ENCODE peak calls at places on chromosomes 5 and 9, in five cellular contexts. One of them, this sample, is unnamed.

GRCh38 chr5:67315082-67315801 is 118.6 kb upstream of the CD180 start:
- DNase-seq in left ventricle myocardium inferior: no peak
- DNase-seq in neural progenitor cell: peak; percentile 59
- DNase-seq in heart right ventricle: no peak
- DNase-seq in GM23338: no peak
- DNase-seq in this sample: no peak

GRCh38 chr5:95803271-95804148 is 19.0 kb downstream of the GLRX start:
- DNase-seq in left ventricle myocardium inferior: no peak
- DNase-seq in neural progenitor cell: no peak
- DNase-seq in heart right ventricle: no peak
- DNase-seq in GM23338: no peak
- DNase-seq in this sample: no peak

GRCh38 chr5:74622122-74622521 is 18.4 kb downstream of the ENC1 start:
- DNase-seq in left ventricle myocardium inferior: no peak
- DNase-seq in neural progenitor cell: no peak
- DNase-seq in heart right ventricle: no peak
- DNase-seq in GM23338: no peak
- DNase-seq in this sample: no peak

GRCh38 chr5:96350678-96351077 is 82.4 kb downstream of the PCSK1 start:
- DNase-seq in left ventricle myocardium inferior: no peak
- DNase-seq in neural progenitor cell: no peak
- DNase-seq in heart right ventricle: no peak
- DNase-seq in GM23338: no peak
- DNase-seq in this sample: no peak

GRCh38 chr9:444528-444927 is 229.9 kb downstream of the DOCK8 start:
- DNase-seq in left ventricle myocardium inferior: no peak
- DNase-seq in neural progenitor cell: peak; percentile 20
- DNase-seq in heart right ventricle: no peak
- DNase-seq in GM23338: peak; percentile 60
- DNase-seq in this sample: no peak

GRCh38 chr9:111597852-111598729 is 1.4 kb downstream of the PTGR1 start:
- DNase-seq in left ventricle myocardium inferior: peak; percentile 67
- DNase-seq in neural progenitor cell: peak; percentile 80
- DNase-seq in heart right ventricle: peak; percentile 64
- DNase-seq in GM23338: peak; percentile 91
- DNase-seq in this sample: peak; percentile 70

GRCh38 chr5:53069626-53070025 is 39.9 kb downstream of the MOCS2 start:
- DNase-seq in left ventricle myocardium inferior: no peak
- DNase-seq in neural progenitor cell: no peak
- DNase-seq in heart right ventricle: no peak
- DNase-seq in GM23338: no peak
- DNase-seq in this sample: no peak

GRCh38 chr5:138752341-138752950 is 779 bp upstream of the CTNNA1 start:
- DNase-seq in left ventricle myocardium inferior: peak; percentile 20
- DNase-seq in neural progenitor cell: peak; percentile 69
- DNase-seq in heart right ventricle: no peak
- DNase-seq in GM23338: peak; percentile 72
- DNase-seq in this sample: peak; percentile 63

GRCh38 chr9:109925810-109926209 is 145.8 kb downstream of the PALM2AKAP2 start:
- DNase-seq in left ventricle myocardium inferior: no peak
- DNase-seq in neural progenitor cell: no peak
- DNase-seq in heart right ventricle: no peak
- DNase-seq in GM23338: no peak
- DNase-seq in this sample: no peak

GRCh38 chr9:109935406-109936087 is 155.5 kb downstream of the PALM2AKAP2 start:
- DNase-seq in left ventricle myocardium inferior: no peak
- DNase-seq in neural progenitor cell: no peak
- DNase-seq in heart right ventricle: no peak
- DNase-seq in GM23338: no peak
- DNase-seq in this sample: no peak

GRCh38 chr9:109926321-109926959 is 146.4 kb downstream of the PALM2AKAP2 start:
- DNase-seq in left ventricle myocardium inferior: no peak
- DNase-seq in neural progenitor cell: no peak
- DNase-seq in heart right ventricle: no peak
- DNase-seq in GM23338: no peak
- DNase-seq in this sample: no peak

GRCh38 chr9:109934499-109935214 is 154.7 kb downstream of the PALM2AKAP2 start:
- DNase-seq in left ventricle myocardium inferior: no peak
- DNase-seq in neural progenitor cell: no peak
- DNase-seq in heart right ventricle: no peak
- DNase-seq in GM23338: no peak
- DNase-seq in this sample: no peak

DNA sequence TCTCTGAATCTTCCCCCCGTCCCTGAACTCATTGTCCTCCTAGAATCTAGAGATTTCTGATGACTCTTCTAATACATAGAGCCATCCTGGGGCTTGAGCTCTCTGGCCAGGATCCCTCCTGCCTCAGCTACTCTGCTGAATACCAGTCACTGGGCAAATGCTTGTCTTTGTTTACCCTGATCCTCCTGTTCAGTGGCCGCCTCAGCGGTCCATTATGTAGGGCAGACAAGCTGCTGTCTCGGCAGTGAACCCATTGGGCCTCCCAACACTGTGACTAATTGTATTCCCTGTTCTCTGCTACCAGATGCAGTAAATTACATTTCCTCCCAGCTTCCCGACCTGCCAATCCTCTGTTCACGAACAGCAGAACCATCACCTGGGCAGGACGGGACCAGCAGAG is 151.6 kb downstream of the PALM2AKAP2 start:
- DNase-seq in left ventricle myocardium inferior: no peak
- DNase-seq in neural progenitor cell: peak; percentile 66
- DNase-seq in heart right ventricle: no peak
- DNase-seq in GM23338: no peak
- DNase-seq in this sample: no peak
- H3K36me3 ChIP-seq in left ventricle myocardium inferior: peaks cover 20% of the 10 kb centered on the region
- H3K36me3 ChIP-seq in neural progenitor cell: no peaks in the 10 kb centered on the region
- H3K36me3 ChIP-seq in heart right ventricle: no peaks in the 10 kb centered on the region
- H3K36me3 ChIP-seq in GM23338: no peaks in the 10 kb centered on the region
- H3K36me3 ChIP-seq in this sample: no peaks in the 10 kb centered on the region

DNA sequence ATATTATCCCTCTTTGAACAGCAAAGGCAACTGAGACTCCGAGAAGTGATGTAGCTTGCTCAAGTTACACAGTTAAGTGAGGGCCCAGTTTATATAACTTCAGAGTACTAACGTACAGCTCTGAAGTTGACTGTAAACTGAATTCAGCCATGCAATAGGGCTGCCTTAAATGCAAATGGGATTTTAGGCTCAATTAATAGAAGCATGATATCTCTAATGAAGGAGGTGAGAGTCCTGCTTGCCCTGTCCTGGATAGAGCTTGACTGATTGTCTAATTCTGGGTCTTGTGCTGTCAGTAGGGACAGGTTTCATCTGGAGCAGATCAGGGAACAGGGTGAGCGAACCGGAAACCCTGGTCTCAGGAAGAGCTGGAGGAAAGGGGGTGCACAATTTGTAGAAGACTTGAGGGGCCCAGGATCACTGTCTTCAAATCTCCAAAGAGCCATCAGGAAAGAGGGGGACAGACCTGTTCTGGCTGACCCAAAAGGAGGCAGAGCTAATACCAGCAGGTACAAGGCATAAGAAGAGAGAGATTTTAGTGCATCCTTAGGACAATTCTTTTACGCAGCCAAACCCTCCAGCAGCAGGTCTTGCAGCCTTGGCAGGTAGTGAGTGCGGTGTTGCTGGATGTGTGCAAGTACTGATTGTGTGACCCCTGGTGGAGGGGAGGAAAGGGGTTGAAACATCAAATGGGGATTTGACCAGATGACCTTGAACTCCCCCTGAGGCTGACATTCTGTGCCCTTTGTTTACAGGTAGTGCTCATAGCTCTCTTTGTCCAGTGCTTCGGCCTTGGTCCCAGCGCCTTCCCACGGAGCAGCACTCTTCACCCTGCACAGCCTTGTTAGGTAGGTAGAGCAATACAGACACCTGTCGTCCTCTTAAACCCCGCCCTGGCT is 13.0 kb downstream of the GSN start:
- DNase-seq in left ventricle myocardium inferior: no peak
- DNase-seq in neural progenitor cell: no peak
- DNase-seq in heart right ventricle: no peak
- DNase-seq in GM23338: no peak
- DNase-seq in this sample: no peak
- H3K27me3 ChIP-seq in left ventricle myocardium inferior: no peaks in the 10 kb centered on the region
- H3K27me3 ChIP-seq in neural progenitor cell: peaks cover 59% of the 10 kb centered on the region
- H3K27me3 ChIP-seq in heart right ventricle: no peaks in the 10 kb centered on the region
- H3K27me3 ChIP-seq in GM23338: peaks cover 71% of the 10 kb centered on the region
- H3K27me3 ChIP-seq in this sample: no peaks in the 10 kb centered on the region

GRCh38 chr5:102089883-102090282 is 206.2 kb downstream of the SLCO4C1 start:
- DNase-seq in left ventricle myocardium inferior: no peak
- DNase-seq in neural progenitor cell: peak; percentile 57
- DNase-seq in heart right ventricle: no peak
- DNase-seq in GM23338: peak; percentile 29
- DNase-seq in this sample: no peak

GRCh38 chr5:102090770-102091169 is 205.3 kb downstream of the SLCO4C1 start:
- DNase-seq in left ventricle myocardium inferior: no peak
- DNase-seq in neural progenitor cell: peak; percentile 80
- DNase-seq in heart right ventricle: no peak
- DNase-seq in GM23338: peak; percentile 64
- DNase-seq in this sample: peak; percentile 71
- TF ChIP-seq CTCF in left ventricle myocardium inferior: no peak
- TF ChIP-seq CTCF in neural progenitor cell: peak; percentile 73
- TF ChIP-seq CTCF in heart right ventricle: no peak
- TF ChIP-seq CTCF in GM23338: peak; percentile 70
- TF ChIP-seq CTCF in this sample: peak; percentile 82

DNA sequence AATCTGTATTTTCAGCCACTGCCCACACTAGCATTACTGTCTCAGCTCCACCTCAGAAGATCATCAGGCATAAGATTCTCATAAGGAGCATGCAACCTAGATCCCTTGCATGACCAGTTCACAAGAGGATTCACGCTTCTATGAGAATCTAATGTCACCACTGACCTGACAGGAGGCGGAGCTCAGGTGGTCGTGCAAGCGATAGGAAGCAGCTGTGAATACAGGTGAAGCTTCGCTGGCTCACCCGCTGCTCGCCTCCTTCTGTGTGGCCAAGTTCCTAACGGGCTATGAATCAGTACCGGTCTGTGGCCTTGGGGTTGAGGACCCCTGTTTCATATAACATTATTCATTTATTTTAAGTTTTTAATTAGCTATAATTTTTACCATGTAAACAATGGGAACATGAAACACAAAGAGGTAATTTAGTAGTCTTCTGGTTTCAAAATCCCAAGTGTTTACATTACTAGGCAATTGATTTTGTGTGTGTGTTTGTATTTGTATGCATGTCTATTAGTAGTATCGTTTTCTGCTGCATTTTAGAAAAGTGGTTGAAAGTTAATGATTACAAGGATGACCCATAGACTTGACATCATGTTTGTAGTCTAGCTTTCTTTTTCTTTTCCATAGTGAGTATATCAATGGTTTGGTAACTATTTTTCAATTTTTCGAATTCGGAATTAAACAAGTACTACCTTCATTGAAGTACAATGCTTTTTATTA is 159.4 kb downstream of the TENT4A start:
- DNase-seq in left ventricle myocardium inferior: no peak
- DNase-seq in neural progenitor cell: no peak
- DNase-seq in heart right ventricle: no peak
- DNase-seq in GM23338: peak; percentile 11
- DNase-seq in this sample: no peak
- H3K36me3 ChIP-seq in left ventricle myocardium inferior: no peaks in the 10 kb centered on the region
- H3K36me3 ChIP-seq in neural progenitor cell: no peaks in the 10 kb centered on the region
- H3K36me3 ChIP-seq in heart right ventricle: no peaks in the 10 kb centered on the region
- H3K36me3 ChIP-seq in GM23338: no peaks in the 10 kb centered on the region
- H3K36me3 ChIP-seq in this sample: no peaks in the 10 kb centered on the region

GRCh38 chr5:159106193-159106568 is 6.5 kb upstream of the EBF1 start:
- DNase-seq in left ventricle myocardium inferior: no peak
- DNase-seq in neural progenitor cell: peak; percentile 11
- DNase-seq in heart right ventricle: no peak
- DNase-seq in GM23338: no peak
- DNase-seq in this sample: no peak

GRCh38 chr5:159104759-159105317 is 5.1 kb upstream of the EBF1 start:
- DNase-seq in left ventricle myocardium inferior: no peak
- DNase-seq in neural progenitor cell: peak; percentile 27
- DNase-seq in heart right ventricle: no peak
- DNase-seq in GM23338: peak; percentile 24
- DNase-seq in this sample: no peak

GRCh38 chr5:159105318-159106053 is 5.8 kb upstream of the EBF1 start:
- DNase-seq in left ventricle myocardium inferior: no peak
- DNase-seq in neural progenitor cell: peak; percentile 64
- DNase-seq in heart right ventricle: no peak
- DNase-seq in GM23338: peak; percentile 68
- DNase-seq in this sample: no peak

GRCh38 chr5:159107308-159107707 is 7.6 kb upstream of the EBF1 start:
- DNase-seq in left ventricle myocardium inferior: no peak
- DNase-seq in neural progenitor cell: no peak
- DNase-seq in heart right ventricle: no peak
- DNase-seq in GM23338: no peak
- DNase-seq in this sample: no peak

DNA sequence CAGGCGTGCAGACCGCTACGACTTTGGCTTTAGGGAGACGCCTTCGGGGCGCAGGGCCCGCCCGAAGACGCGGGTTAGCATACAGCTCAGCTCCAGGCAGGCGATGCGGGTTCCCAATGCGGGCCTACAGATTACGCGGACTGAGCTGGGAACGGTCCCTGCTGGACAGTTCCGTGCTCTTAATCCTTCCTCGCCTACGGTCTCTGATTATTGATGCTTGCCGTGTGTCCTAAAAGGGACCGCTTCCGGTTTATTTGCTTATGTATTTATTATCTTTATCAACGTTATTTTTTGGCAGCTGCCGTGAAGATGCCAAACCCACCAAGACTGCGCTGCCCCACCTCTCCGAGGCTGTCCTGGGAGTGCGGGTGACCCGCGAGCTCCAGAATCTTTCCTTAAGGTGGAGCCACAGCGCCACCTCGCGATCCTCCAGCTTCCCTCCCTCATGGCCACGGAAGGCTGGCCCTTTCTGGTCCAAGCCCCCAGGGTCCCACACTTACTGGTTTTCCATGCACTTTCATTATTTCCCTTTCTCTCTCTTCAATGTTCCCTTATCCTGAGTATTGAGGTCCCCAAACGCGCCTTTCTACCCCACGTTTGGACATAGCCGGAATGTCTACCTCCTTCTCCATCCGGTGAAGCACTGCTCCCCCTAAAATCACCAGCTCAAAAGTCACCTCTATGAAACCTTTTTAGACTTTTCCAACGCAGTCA is 7.0 kb upstream of the EBF1 start:
- DNase-seq in left ventricle myocardium inferior: peak; percentile 83
- DNase-seq in neural progenitor cell: peak; percentile 93
- DNase-seq in heart right ventricle: peak; percentile 85
- DNase-seq in GM23338: peak; percentile 92
- DNase-seq in this sample: peak; percentile 76
- H3K27me3 ChIP-seq in left ventricle myocardium inferior: peaks cover 83% of the 10 kb centered on the region
- H3K27me3 ChIP-seq in neural progenitor cell: peaks cover 100% of the 10 kb centered on the region
- H3K27me3 ChIP-seq in heart right ventricle: peaks cover 48% of the 10 kb centered on the region
- H3K27me3 ChIP-seq in GM23338: peaks cover 62% of the 10 kb centered on the region
- H3K27me3 ChIP-seq in this sample: peaks cover 24% of the 10 kb centered on the region